ENCODE peak calls at places on chromosomes 12 and 14, in nine cellular contexts. F is fibroblast of lung, A is AG09309, T is A549, M is PC-9, U is hepatocyte, N is GM23338, K is AG04450, P is heart right ventricle. S is an unnamed sample.

GRCh38 chr12:25200703-25201102 is 5.7 kb downstream of the ETFRF1 start:
- DNase-seq in K (no peak), U (no peak), P (no peak), N (no peak), F (peak), M (no peak), A (no peak), T (no peak), S (no peak)

GRCh38 chr14:92122351-92122677 is 545 bp downstream of the CPSF2 start:
- DNase-seq in P (no peak), F (peak), M (no peak), A (no peak), U (no peak), K (no peak), T (peak), N (peak), S (no peak)

GRCh38 chr14:59166258-59166657 is 22.2 kb upstream of the DAAM1 start:
- DNase-seq in M (no peak), P (no peak), A (no peak), F (no peak), T (no peak), N (no peak), U (no peak), K (no peak), S (no peak)

GRCh38 chr12:14937689-14938088 is 648 bp downstream of the ERP27 start:
- DNase-seq in N (peak), A (no peak), U (no peak), T (no peak), K (no peak), P (no peak), F (no peak), M (no peak), S (no peak)

GRCh38 chr14:78683206-78683605 is 513.0 kb downstream of the NRXN3 start:
- DNase-seq in T (no peak), U (no peak), K (no peak), F (peak), P (no peak), N (no peak), A (no peak), M (no peak), S (no peak)

GRCh38 chr12:85356596-85357385 is 76.8 kb downstream of the ALX1 start:
- DNase-seq in P (no peak), F (no peak), A (no peak), N (no peak), T (no peak), U (no peak), M (no peak), K (no peak), S (no peak)

GRCh38 chr12:750356-751191 is 1.8 kb upstream of the WNK1 start:
- DNase-seq in M (no peak), F (no peak), T (no peak), P (no peak), U (no peak), K (no peak), N (no peak), A (no peak), S (no peak)

GRCh38 chr14:31122098-31122611 is 85.4 kb downstream of the HECTD1 start:
- DNase-seq in P (no peak), A (no peak), M (no peak), N (no peak), F (peak), U (no peak), T (no peak), K (no peak), S (no peak)

GRCh38 chr12:23630524-23630923 is 318.9 kb downstream of the SOX5 start:
- DNase-seq in N (no peak), T (no peak), K (no peak), M (no peak), P (no peak), F (no peak), A (no peak), U (no peak), S (no peak)

GRCh38 chr12:32362892-32363291 is 36.5 kb upstream of the FGD4 start:
- DNase-seq in U (no peak), P (no peak), N (no peak), F (no peak), K (no peak), M (no peak), A (no peak), T (no peak), S (no peak)

GRCh38 chr14:101535232-101535631 is 26.1 kb upstream of the DIO3 start:
- DNase-seq in A (no peak), P (no peak), U (peak), F (no peak), M (no peak), K (no peak), N (no peak), T (peak), S (no peak)
- H3K4me3 ChIP-seq in A (no peak), P (no peak), U (no peak), F (no peak), M (no peak), K (no peak), N (no peak), T (no peak), S (no peak)

GRCh38 chr14:26917086-26917485 is 319.3 kb upstream of the NOVA1 start:
- DNase-seq in A (no peak), T (no peak), U (peak), P (peak), K (no peak), N (peak), M (no peak), F (peak), S (no peak)
- TF ChIP-seq CTCF in A (no peak), T (peak), U (peak), P (peak), K (no peak), N (peak), M (peak), F (peak), S (peak)

DNA sequence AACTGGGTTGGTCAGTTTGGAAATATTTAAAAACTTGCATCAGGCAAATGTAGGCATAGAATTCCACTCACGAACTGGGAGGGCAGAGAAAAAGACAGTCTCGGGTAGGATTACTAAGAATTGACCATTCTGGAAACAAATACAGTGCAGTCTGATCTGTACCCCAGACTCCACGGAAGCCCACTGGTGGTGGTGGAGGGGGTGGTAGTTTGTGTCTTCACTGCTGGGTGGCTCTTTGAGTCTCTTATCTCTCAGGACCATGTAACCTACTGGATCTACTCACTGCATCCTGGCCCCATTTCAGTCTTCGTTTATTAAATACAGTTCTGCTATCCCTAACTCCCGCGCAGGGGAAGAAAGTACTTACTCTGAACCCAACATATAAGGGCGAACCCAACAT is 1.8 kb downstream of the SLC2A3 start:
- DNase-seq in A (no peak), K (no peak), T (no peak), F (no peak), U (no peak), M (no peak), P (no peak), N (no peak), S (no peak)
- H3K4me3 ChIP-seq in A (peak), K (peak), T (peak), F (peak), U (peak), M (peak), P (peak), N (peak), S (no peak)

GRCh38 chr14:95551435-95551834 is 16.6 kb downstream of the GLRX5 start:
- DNase-seq in F (no peak), A (no peak), N (no peak), P (no peak), K (no peak), U (no peak), T (no peak), M (no peak), S (no peak)
- TF ChIP-seq CTCF in F (no peak), A (no peak), N (no peak), P (no peak), K (no peak), U (no peak), T (no peak), M (no peak), S (no peak)

GRCh38 chr12:6492838-6493579 is at the start of gene MRPL51:
- DNase-seq in T (peak), N (peak), F (peak), M (peak), K (peak), U (peak), A (peak), P (peak), S (peak)

GRCh38 chr12:6500466-6500865 is 6.6 kb downstream of the NCAPD2 start:
- DNase-seq in P (no peak), U (no peak), K (no peak), M (no peak), F (no peak), N (no peak), T (no peak), A (no peak), S (no peak)

GRCh38 chr12:6494351-6494743 is 445 bp downstream of the NCAPD2 start:
- DNase-seq in N (peak), T (no peak), K (no peak), F (no peak), A (no peak), P (no peak), M (no peak), U (no peak), S (no peak)

GRCh38 chr12:6493580-6494350 is at the start of gene NCAPD2:
- DNase-seq in A (peak), T (peak), K (peak), N (peak), P (peak), U (peak), M (peak), F (peak), S (peak)

DNA sequence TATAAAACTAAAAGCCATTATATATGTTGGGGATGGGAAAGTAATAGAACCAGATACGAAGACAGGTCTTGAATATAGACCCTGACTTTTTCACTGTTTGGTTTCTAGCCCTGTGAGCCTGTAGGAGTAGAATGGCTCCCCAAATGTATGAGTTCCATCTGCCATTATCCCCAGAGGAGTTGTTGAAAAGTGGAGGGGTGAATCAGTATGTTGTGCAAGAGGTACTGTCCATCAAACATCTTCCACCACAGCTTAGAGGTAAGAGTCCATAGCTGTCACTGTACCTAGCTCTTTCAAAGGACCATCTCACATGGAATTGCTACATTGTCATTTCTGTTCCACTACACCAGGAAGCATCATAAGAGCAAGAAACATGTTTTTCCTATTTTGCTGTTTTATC is 1.1 kb downstream of the NCAPD2 start:
- DNase-seq in M (no peak), A (no peak), T (no peak), U (no peak), K (no peak), P (no peak), N (no peak), F (no peak), S (no peak)
- H3K4me3 ChIP-seq in M (peak), A (peak), T (peak), U (no peak), K (peak), P (peak), N (peak), F (peak), S (peak)

GRCh38 chr14:73457050-73457934 is 1.1 kb downstream of the NUMB start:
- DNase-seq in A (no peak), M (peak), P (peak), K (no peak), N (peak), F (peak), U (peak), T (no peak), S (no peak)

GRCh38 chr14:73455294-73455693 is 3.1 kb downstream of the NUMB start:
- DNase-seq in U (no peak), F (no peak), K (no peak), P (no peak), N (no peak), A (no peak), T (no peak), M (no peak), S (no peak)

GRCh38 chr14:73457935-73458218 is 469 bp downstream of the NUMB start:
- DNase-seq in P (peak), M (no peak), U (peak), K (no peak), T (no peak), A (no peak), F (no peak), N (no peak), S (no peak)

GRCh38 chr14:73460691-73461127 is 2.4 kb upstream of the NUMB start:
- DNase-seq in K (no peak), T (no peak), A (no peak), N (no peak), M (no peak), F (peak), U (no peak), P (peak), S (no peak)

DNA sequence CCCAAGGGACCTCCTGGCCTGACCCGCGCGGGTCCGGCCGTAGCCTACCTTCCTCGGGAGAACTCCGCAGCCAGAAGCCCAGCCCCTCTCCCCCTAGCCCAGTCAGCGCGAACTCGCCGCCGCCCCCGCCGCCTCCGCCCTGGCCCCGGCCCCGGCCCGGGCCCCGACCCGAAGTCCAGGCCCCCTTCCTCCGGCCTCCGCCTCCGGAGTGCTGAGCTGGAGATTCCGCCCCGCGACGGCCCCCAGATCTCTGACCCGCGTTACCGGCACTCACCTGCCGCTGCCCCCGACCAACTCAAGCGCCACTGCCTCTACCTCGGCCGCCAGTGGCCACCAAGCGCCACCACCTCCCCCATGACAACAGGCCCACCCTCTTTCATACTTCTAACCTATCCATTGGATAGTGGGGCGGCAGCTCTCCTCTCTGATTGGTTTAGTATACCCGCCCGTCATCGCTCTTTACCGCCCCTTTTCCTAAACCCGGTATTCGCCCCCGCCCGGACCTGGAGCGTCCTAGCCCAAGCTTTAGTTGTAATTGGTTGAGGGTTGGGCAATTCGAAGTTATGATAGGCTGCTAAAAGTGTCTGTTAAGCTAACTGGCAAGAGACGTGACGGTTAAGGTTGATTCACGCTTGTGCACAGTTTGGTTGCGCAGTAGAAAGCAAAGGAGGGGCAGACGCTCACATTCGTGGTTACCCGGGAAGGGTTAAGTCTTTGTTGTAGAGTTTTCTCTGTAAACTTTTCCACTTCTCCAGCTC is at the start of gene NUMB:
- DNase-seq in K (peak), N (peak), U (peak), F (peak), P (peak), M (peak), T (peak), A (peak), S (peak)
- TF ChIP-seq CTCF in K (no peak), N (no peak), U (no peak), F (no peak), P (no peak), M (no peak), T (no peak), A (no peak), S (peak)